ENCODE peak calls at places on chromosomes 4 and X, in eight cellular contexts. A, K, O, Z, I, M, Y and E are unnamed samples.

GRCh38 chrX:14673764-14674163 is 144.4 kb downstream of the GLRA2 start:
- DNase-seq in A (no peak), K (no peak), O (no peak), I (peak; percentile 43), Y (no peak), Z (peak; percentile 74), M (peak; percentile 70), E (no peak)

GRCh38 chr4:38488891-38489861 is 174.8 kb upstream of the KLF3 start:
- DNase-seq in K (no peak), Y (no peak), M (no peak), Z (no peak), I (no peak), A (peak; percentile 12), O (peak; percentile 96), E (no peak)

GRCh38 chrX:10158279-10158939 is 1.6 kb downstream of the CLCN4 start:
- DNase-seq in O (peak; percentile 55), Y (peak; percentile 43), I (peak; percentile 39), A (peak; percentile 61), Z (peak; percentile 38), M (no peak), K (no peak), E (no peak)

GRCh38 chr4:128488055-128488705 is 200.6 kb upstream of the PGRMC2 start:
- DNase-seq in K (no peak), O (no peak), Y (no peak), A (no peak), Z (no peak), I (no peak), M (no peak), E (no peak)

GRCh38 chrX:112759512-112759911 is 79.8 kb upstream of the LHFPL1 start:
- DNase-seq in O (no peak), Z (no peak), A (no peak), M (no peak), K (no peak), I (no peak), Y (no peak), E (no peak)

GRCh38 chr4:79227896-79228295 is 98.0 kb downstream of the NAA11 start:
- DNase-seq in M (no peak), I (no peak), Z (no peak), O (no peak), K (no peak), Y (peak; percentile 22), A (no peak), E (no peak)

GRCh38 chr4:36824682-36825081 is 419.9 kb upstream of the NWD2 start:
- DNase-seq in Z (no peak), Y (no peak), A (no peak), M (no peak), K (no peak), I (no peak), O (no peak), E (no peak)

GRCh38 chrX:151393514-151393913 is 3.5 kb upstream of the VMA21 start:
- DNase-seq in O (peak; percentile 72), Y (no peak), M (no peak), A (no peak), Z (no peak), K (no peak), I (peak; percentile 30), E (no peak)

GRCh38 chr4:2750719-2751605 is 5.2 kb downstream of the TNIP2 start:
- DNase-seq in I (no peak), Z (no peak), O (no peak), M (no peak), K (peak; percentile 26), Y (no peak), A (no peak), E (no peak)

GRCh38 chr4:83643036-83643435 is 107.1 kb downstream of the GPAT3 start:
- DNase-seq in M (no peak), Z (no peak), Y (no peak), I (no peak), K (no peak), A (no peak), O (no peak), E (no peak)

GRCh38 chr4:20022471-20022870 is 229.2 kb upstream of the SLIT2 start:
- DNase-seq in K (no peak), M (no peak), I (no peak), A (no peak), Y (no peak), Z (no peak), O (no peak), E (no peak)

GRCh38 chr4:76203541-76203940 is 10.1 kb downstream of the SCARB2 start:
- DNase-seq in I (no peak), O (no peak), A (no peak), M (no peak), Z (no peak), K (no peak), Y (no peak), E (no peak)

GRCh38 chr4:184052616-184053015 is 147.5 kb downstream of the STOX2 start:
- DNase-seq in O (no peak), K (no peak), Y (no peak), I (no peak), Z (no peak), A (no peak), M (no peak), E (no peak)

GRCh38 chr4:156312261-156312847 is 358.7 kb upstream of the CTSO start:
- DNase-seq in K (no peak), Y (no peak), A (no peak), M (no peak), Z (peak; percentile 20), O (no peak), I (no peak), E (no peak)

DNA sequence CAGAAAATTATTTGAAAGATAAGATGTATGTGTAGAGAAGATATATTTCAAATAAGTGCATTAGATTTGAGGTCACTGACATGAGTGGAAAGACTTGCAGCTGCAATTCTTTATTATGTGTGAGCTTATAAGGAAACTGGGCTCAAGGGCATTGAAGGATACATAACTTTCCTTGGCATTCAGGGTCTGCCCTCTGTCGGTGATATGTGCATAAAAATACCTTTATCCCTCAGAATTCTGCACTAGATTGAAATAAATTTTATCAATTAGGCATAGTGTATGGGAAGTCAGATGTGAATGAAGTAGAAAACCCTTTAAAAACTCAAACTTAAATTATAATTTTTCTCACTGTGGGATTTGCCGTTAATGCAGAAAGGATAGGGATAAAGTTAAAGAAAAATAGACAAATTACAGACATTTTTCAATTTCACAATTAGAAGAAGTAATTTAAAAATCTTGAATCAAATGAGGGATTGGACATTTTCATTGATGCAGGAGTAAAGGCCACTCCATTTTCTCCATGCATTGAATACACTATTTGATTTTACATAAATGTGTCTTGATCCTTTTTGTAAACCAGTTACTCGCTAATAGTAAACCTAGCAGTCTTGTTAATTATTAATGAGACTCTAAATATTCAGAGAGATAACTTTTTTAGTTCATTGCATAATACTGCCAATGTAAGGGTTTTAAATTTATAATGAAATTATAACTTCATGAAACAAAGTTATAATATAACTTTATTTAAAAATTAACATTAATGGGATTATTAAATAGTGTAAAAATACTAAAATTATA is 21.0 kb upstream of the ETNPPL start:
- DNase-seq in K (no peak), Z (no peak), O (no peak), A (no peak), I (no peak), Y (no peak), M (no peak), E (no peak)
- TF ChIP-seq CTCF in K (no peak), Z (no peak), O (peak; percentile 25), A (no peak), I (no peak), Y (no peak), M (no peak), E (peak; percentile 63)

DNA sequence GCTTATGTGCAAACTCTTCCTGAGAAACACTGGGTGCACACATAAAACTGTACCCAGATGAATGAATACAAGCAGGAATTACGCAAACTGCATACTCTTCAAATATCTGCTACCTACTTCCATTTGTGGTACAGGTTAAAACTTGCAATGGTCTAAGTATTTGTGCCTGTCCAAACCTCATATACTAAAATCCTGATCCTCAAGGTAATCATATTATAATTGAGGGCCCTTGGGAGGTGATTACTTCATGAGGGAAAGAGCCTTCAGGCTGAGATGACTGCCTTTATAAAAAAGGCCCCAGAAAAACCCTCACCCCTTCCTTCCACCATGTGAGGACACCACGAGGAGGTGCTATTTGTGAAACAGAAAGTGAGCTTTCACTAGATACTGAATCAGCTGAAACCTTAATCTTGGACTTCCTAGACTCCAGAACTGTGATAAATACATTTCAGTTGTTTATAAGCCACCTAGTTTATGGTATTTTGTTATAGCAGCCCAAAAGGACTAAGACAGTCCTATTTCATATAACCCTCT is 1977.2 kb downstream of the PCDH7 start:
- DNase-seq in O (no peak), A (no peak), K (no peak), Y (no peak), Z (no peak), M (no peak), I (no peak), E (no peak)
- TF ChIP-seq CTCF in O (no peak), A (no peak), K (no peak), Y (no peak), Z (no peak), M (no peak), I (no peak), E (no peak)

GRCh38 chr4:134465417-134465816 is 263.8 kb upstream of the PABPC4L start:
- DNase-seq in M (no peak), A (no peak), O (peak; percentile 15), Y (no peak), K (no peak), I (no peak), Z (no peak), E (no peak)
- TF ChIP-seq CTCF in M (no peak), A (no peak), O (peak; percentile 22), Y (no peak), K (no peak), I (no peak), Z (no peak), E (no peak)

GRCh38 chr4:102438396-102438795 is 62.8 kb upstream of the NFKB1 start:
- DNase-seq in Z (no peak), A (no peak), O (no peak), M (no peak), K (no peak), I (no peak), Y (no peak), E (no peak)
- TF ChIP-seq CTCF in Z (no peak), A (no peak), O (no peak), M (no peak), K (no peak), I (no peak), Y (no peak), E (no peak)

DNA sequence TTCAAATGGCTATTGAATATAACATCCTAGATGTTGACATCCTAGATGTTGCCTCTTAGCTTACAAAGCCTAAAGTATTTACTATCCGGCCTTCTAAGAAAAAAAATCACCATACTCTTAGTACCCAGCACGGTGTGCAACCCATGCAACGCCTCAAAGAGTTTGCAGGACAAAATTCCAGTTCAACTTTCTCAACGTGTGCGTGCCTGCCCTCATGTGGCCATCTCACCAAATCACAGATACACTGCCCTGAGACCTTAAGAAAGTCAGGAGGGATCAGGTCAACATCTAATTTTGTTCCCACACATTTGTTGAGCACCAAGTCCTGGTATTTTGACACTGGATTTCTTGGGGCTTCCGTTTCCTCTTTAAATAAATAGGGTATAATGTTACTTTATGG is 68.3 kb downstream of the CRMP1 start:
- DNase-seq in I (peak; percentile 43), K (no peak), M (peak; percentile 38), A (no peak), Y (no peak), O (peak; percentile 53), Z (no peak), E (no peak)
- TF ChIP-seq CTCF in I (peak; percentile 28), K (peak; percentile 47), M (peak; percentile 55), A (peak; percentile 39), Y (no peak), O (peak; percentile 65), Z (peak; percentile 58), E (peak; percentile 70)